ENCODE peak calls at places on chromosomes 11 and 22, in nine cellular contexts. One of them, this sample, is unnamed.
A peak's percentile ranks its signal among the peaks of the same experiment; 100 is the strongest.

GRCh38 chr11:116692318-116693106 is 80.3 kb downstream of the BUD13 start:
- DNase-seq in NCI-H774: no peak
- DNase-seq in CD4-positive, CD25-positive, alpha-beta regulatory T cell: no peak
- DNase-seq in psoas muscle: no peak
- DNase-seq in ACHN: no peak
- DNase-seq in cardiac septum: peak; percentile 72
- DNase-seq in fibroblast of mammary gland: no peak
- DNase-seq in KBM-7: no peak
- DNase-seq in substantia nigra: no peak
- DNase-seq in this sample: no peak

GRCh38 chr11:94895971-94896370 is 77.4 kb downstream of the CWC15 start:
- DNase-seq in cardiac septum: no peak
- DNase-seq in psoas muscle: no peak
- DNase-seq in fibroblast of mammary gland: peak; percentile 89
- DNase-seq in substantia nigra: no peak
- DNase-seq in NCI-H774: no peak
- DNase-seq in CD4-positive, CD25-positive, alpha-beta regulatory T cell: no peak
- DNase-seq in KBM-7: no peak
- DNase-seq in ACHN: peak; percentile 72
- DNase-seq in this sample: peak; percentile 79

GRCh38 chr11:76251576-76251975 is 45.3 kb upstream of the WNT11 start:
- DNase-seq in ACHN: no peak
- DNase-seq in CD4-positive, CD25-positive, alpha-beta regulatory T cell: no peak
- DNase-seq in psoas muscle: no peak
- DNase-seq in substantia nigra: no peak
- DNase-seq in cardiac septum: no peak
- DNase-seq in NCI-H774: no peak
- DNase-seq in KBM-7: no peak
- DNase-seq in fibroblast of mammary gland: peak; percentile 34
- DNase-seq in this sample: no peak

GRCh38 chr11:61897387-61898246 is 6.3 kb upstream of the FADS3 start:
- DNase-seq in CD4-positive, CD25-positive, alpha-beta regulatory T cell: peak; percentile 70
- DNase-seq in ACHN: peak; percentile 46
- DNase-seq in psoas muscle: peak; percentile 86
- DNase-seq in substantia nigra: no peak
- DNase-seq in fibroblast of mammary gland: peak; percentile 60
- DNase-seq in KBM-7: peak; percentile 77
- DNase-seq in NCI-H774: peak; percentile 16
- DNase-seq in cardiac septum: peak; percentile 91
- DNase-seq in this sample: peak; percentile 70

GRCh38 chr22:38724926-38725571 is 19.3 kb downstream of the GTPBP1 start:
- DNase-seq in KBM-7: peak; percentile 58
- DNase-seq in substantia nigra: no peak
- DNase-seq in ACHN: peak; percentile 43
- DNase-seq in NCI-H774: no peak
- DNase-seq in fibroblast of mammary gland: peak; percentile 58
- DNase-seq in cardiac septum: no peak
- DNase-seq in psoas muscle: peak; percentile 23
- DNase-seq in CD4-positive, CD25-positive, alpha-beta regulatory T cell: peak; percentile 57
- DNase-seq in this sample: peak; percentile 65

GRCh38 chr11:34682822-34683221 is 61.9 kb downstream of the EHF start:
- DNase-seq in KBM-7: no peak
- DNase-seq in CD4-positive, CD25-positive, alpha-beta regulatory T cell: no peak
- DNase-seq in cardiac septum: no peak
- DNase-seq in fibroblast of mammary gland: peak; percentile 40
- DNase-seq in psoas muscle: no peak
- DNase-seq in ACHN: peak; percentile 72
- DNase-seq in substantia nigra: no peak
- DNase-seq in NCI-H774: no peak
- DNase-seq in this sample: peak; percentile 82

GRCh38 chr22:46674906-46675305 is 54.7 kb downstream of the GRAMD4 start:
- DNase-seq in NCI-H774: no peak
- DNase-seq in ACHN: no peak
- DNase-seq in KBM-7: no peak
- DNase-seq in fibroblast of mammary gland: no peak
- DNase-seq in CD4-positive, CD25-positive, alpha-beta regulatory T cell: peak; percentile 19
- DNase-seq in cardiac septum: no peak
- DNase-seq in substantia nigra: no peak
- DNase-seq in psoas muscle: no peak
- DNase-seq in this sample: no peak

GRCh38 chr22:37324340-37325023 is 42.2 kb downstream of the CYTH4 start:
- DNase-seq in NCI-H774: no peak
- DNase-seq in CD4-positive, CD25-positive, alpha-beta regulatory T cell: no peak
- DNase-seq in ACHN: no peak
- DNase-seq in cardiac septum: no peak
- DNase-seq in psoas muscle: no peak
- DNase-seq in KBM-7: no peak
- DNase-seq in fibroblast of mammary gland: no peak
- DNase-seq in substantia nigra: no peak
- DNase-seq in this sample: no peak

GRCh38 chr11:117068303-117068860 is 29.8 kb downstream of the SIK3 start:
- DNase-seq in fibroblast of mammary gland: no peak
- DNase-seq in cardiac septum: no peak
- DNase-seq in CD4-positive, CD25-positive, alpha-beta regulatory T cell: no peak
- DNase-seq in NCI-H774: no peak
- DNase-seq in psoas muscle: no peak
- DNase-seq in KBM-7: no peak
- DNase-seq in substantia nigra: no peak
- DNase-seq in ACHN: no peak
- DNase-seq in this sample: no peak

This sample was measured in ELR.